ENCODE peak calls at places on chromosomes 11 and 22, in six cellular contexts. N is GM12891, M is K562, Q is H1, K is HepG2, W is GM12878. A is an unnamed sample.

GRCh38 chr11:5922749-5923426 is 19.2 kb upstream of the OR56A3 start:
- DNase-seq in N (no peak), M (peak; percentile 12), Q (no peak), K (no peak), W (peak; percentile 48), A (no peak)

GRCh38 chr11:23399995-23400394 is 539.7 kb upstream of the CCDC179 start:
- DNase-seq in N (no peak), M (no peak), Q (no peak), K (no peak), W (no peak), A (no peak)

GRCh38 chr11:118531597-118532084 is 649 bp downstream of the TMEM25 start:
- DNase-seq in N (no peak), M (no peak), Q (no peak), K (peak; percentile 12), W (no peak), A (peak; percentile 46)

GRCh38 chr11:41175304-41175972 is 284.0 kb downstream of the LRRC4C start:
- DNase-seq in N (no peak), M (no peak), Q (no peak), K (no peak), W (no peak), A (no peak)

GRCh38 chr22:36419177-36419911 is 31.6 kb upstream of the MYH9 start:
- DNase-seq in N (no peak), M (peak; percentile 80), Q (no peak), K (peak; percentile 100), W (no peak), A (no peak)

GRCh38 chr22:46471901-46472721 is 65.3 kb downstream of the CELSR1 start:
- DNase-seq in N (no peak), M (no peak), Q (no peak), K (no peak), W (no peak), A (no peak)

GRCh38 chr11:26319906-26320305 is 12.0 kb upstream of the ANO3 start:
- DNase-seq in N (no peak), M (no peak), Q (no peak), K (no peak), W (no peak), A (no peak)

GRCh38 chr22:24177456-24177855 is 3.8 kb upstream of the SUSD2 start:
- DNase-seq in N (no peak), M (no peak), Q (no peak), K (no peak), W (no peak), A (no peak)

GRCh38 chr11:69301491-69302401 is 7.8 kb downstream of the MYEOV start:
- DNase-seq in N (no peak), M (peak; percentile 69), Q (no peak), K (peak; percentile 60), W (no peak), A (no peak)

GRCh38 chr11:130964393-130964792 is 48.1 kb upstream of the SNX19 start:
- DNase-seq in N (no peak), M (no peak), Q (no peak), K (no peak), W (no peak), A (no peak)

GRCh38 chr11:8709002-8709672 is 26.5 kb downstream of the RPL27A start:
- DNase-seq in N (no peak), M (no peak), Q (no peak), K (no peak), W (no peak), A (no peak)

GRCh38 chr11:104728927-104729326 is 169.3 kb downstream of the CASP12 start:
- DNase-seq in N (no peak), M (no peak), Q (no peak), K (no peak), W (no peak), A (no peak)

GRCh38 chr22:29309332-29310064 is 3.0 kb downstream of the GAS2L1 start:
- DNase-seq in N (peak; percentile 8), M (no peak), Q (no peak), K (no peak), W (no peak), A (peak; percentile 25)
- TF ChIP-seq TAF1 in N (no peak), M (no peak), Q (no peak), K (no peak), W (no peak), A (no peak)

DNA sequence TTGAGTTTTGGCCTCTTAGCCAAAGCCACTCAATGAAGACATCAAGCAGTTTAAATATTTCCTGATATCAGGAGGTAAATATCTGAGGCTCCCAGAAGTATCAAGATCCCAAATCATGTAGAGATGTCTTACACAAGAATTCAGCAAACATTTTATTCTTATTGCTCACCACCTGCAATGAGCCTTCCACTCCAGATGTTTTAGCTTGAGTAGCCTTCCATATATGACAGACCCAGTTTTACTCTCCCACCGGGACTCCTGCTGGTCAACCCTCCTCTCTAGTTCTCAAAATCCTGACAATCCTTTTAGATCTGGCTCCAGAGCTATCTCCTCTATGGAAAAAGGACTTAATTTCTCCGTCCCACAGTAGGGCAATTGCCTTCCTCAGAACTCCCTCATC is 404.4 kb downstream of the KCNA4 start:
- DNase-seq in N (no peak), M (no peak), Q (no peak), K (no peak), W (no peak), A (no peak)
- TF ChIP-seq POLR2A in N (no peak), M (no peak), Q (no peak), K (no peak), W (no peak), A (no peak)

GRCh38 chr11:64799256-64799924 is 3.6 kb downstream of the MAP4K2 start:
- DNase-seq in N (no peak), M (no peak), Q (no peak), K (no peak), W (no peak), A (peak; percentile 41)
- TF ChIP-seq POLR2AphosphoS5 in N (no peak), M (no peak), Q (no peak), K (no peak), W (peak; percentile 20), A (no peak)

DNA sequence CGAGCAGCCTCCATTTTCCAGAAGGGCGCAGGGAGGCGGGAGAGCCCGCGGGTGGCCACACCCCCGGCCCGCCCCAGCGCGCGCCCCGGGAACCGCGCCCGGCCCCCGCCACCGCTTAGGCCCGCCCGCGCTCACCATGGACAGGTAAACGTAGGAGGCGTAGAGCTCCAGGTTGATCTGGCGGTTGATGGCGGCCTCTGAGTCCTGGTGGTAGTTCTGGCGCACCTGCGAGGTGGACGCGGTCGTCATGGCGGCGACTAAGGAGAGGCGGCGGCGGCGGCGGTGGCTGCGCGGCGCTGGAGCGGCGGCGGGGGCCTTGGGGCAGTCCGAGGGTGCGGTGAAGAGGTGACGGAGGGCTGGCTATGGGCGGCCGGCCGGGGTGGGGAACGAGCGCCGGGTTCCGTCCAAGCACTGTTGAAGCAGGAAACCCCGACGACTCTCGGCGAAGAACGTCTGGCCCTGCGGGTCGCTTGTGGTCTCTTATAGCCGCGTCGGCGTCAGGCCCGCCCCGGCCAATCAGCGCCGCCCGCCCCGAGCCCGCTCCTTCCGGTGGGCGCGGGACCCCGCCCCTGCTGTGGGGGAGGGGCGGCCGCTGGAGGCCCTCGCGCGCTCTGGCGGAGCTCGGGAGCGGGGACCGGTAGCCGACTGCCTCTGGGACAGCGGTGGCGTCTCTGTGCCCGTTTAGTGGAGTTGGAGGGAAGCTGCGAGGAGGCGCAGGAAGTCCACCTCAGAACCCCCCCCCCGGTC is at the start of gene FTH1:
- DNase-seq in N (peak; percentile 77), M (peak; percentile 96), Q (peak; percentile 56), K (peak; percentile 78), W (no peak), A (peak; percentile 79)
- TF ChIP-seq TAF1 in N (peak; percentile 11), M (peak; percentile 91), Q (peak; percentile 80), K (peak; percentile 83), W (peak; percentile 44), A (peak; percentile 55)

GRCh38 chr22:37681556-37682049 is 4.5 kb upstream of the NOL12 start:
- DNase-seq in N (peak; percentile 69), M (peak; percentile 87), Q (no peak), K (peak; percentile 64), W (no peak), A (peak; percentile 70)

GRCh38 chr22:37680191-37680851 is 4.9 kb downstream of the LGALS1 start:
- DNase-seq in N (no peak), M (no peak), Q (no peak), K (no peak), W (no peak), A (no peak)

GRCh38 chr22:37686002-37686982 is at the start of gene NOL12:
- DNase-seq in N (peak; percentile 83), M (peak; percentile 89), Q (peak; percentile 69), K (peak; percentile 78), W (peak; percentile 72), A (peak; percentile 91)

GRCh38 chr22:37681001-37681424 is 5.1 kb upstream of the NOL12 start:
- DNase-seq in N (no peak), M (no peak), Q (no peak), K (no peak), W (no peak), A (no peak)

DNA sequence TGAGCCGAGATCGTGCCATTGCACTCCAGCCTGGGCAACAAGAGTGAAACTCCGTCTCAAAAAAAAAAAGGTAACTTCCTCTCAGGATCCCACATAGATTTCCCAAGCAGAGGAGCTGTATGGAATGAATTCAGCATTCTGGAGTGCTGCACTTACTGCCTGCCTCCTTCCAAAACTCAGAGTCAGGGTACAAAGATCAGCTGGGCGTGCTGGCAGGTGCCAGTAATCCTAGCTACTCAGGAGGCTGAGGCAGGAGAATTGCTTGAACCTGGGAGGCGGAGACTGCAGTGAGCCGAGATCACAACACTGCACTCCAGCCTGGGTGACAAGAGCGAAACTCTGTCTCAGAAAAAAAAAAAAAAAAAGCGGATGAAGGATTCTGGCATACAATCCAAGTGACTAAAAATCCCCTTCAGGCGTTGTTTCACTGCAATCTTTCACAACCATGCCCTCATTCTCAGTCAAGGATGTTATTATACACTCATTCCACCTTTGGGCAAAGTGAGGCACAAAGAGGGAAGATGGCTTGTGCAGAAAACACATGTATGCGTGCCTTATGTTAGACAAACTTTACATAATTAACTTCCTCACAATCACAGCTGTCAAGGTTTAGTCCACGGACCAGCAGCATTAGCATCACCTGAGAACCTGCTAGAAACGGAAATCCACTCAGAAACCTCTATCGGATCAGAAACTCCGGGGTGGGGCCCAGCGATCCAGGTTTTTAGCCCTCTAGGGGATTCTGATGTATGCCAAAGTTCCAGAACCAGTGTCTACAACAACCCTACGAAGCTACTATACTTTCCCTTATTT is 1.1 kb upstream of the NOL12 start:
- DNase-seq in N (no peak), M (no peak), Q (no peak), K (peak; percentile 58), W (no peak), A (no peak)
- TF ChIP-seq POLR2A in N (no peak), M (no peak), Q (no peak), K (no peak), W (no peak), A (no peak)

A was measured in GM12892.